ENCODE peak calls at places on chromosomes 1 and 21, in four cellular contexts. C is HepG2, W is A549, O is GM12878. F is an unnamed sample.

GRCh38 chr21:36640260-36641244 is 58.4 kb upstream of the SIM2 start:
- DNase-seq in C (no peak), W (no peak), O (no peak), F (no peak)

GRCh38 chr1:234369033-234369430 is 4.2 kb upstream of the COA6 start:
- DNase-seq in C (no peak), W (no peak), O (no peak), F (no peak)

GRCh38 chr1:33985656-33986055 is 121.8 kb downstream of the HMGB4 start:
- DNase-seq in C (peak; percentile 4), W (no peak), O (no peak), F (no peak)

GRCh38 chr1:222923506-222923905 is 108.7 kb downstream of the DISP1 start:
- DNase-seq in C (no peak), W (no peak), O (no peak), F (no peak)

GRCh38 chr1:76546354-76546933 is 320.8 kb upstream of the ST6GALNAC5 start:
- DNase-seq in C (no peak), W (no peak), O (no peak), F (no peak)

GRCh38 chr1:228174482-228175315 is 9.1 kb downstream of the IBA57 start:
- DNase-seq in C (no peak), W (peak; percentile 62), O (no peak), F (peak; percentile 95)

GRCh38 chr1:25825605-25826004 is 5.9 kb downstream of the MTFR1L start:
- DNase-seq in C (peak; percentile 58), W (no peak), O (no peak), F (no peak)

GRCh38 chr1:69104859-69105258 is 462.9 kb upstream of the LRRC7 start:
- DNase-seq in C (no peak), W (no peak), O (no peak), F (no peak)

GRCh38 chr1:19028110-19028509 is 71.6 kb upstream of the IFFO2 start:
- DNase-seq in C (no peak), W (no peak), O (no peak), F (no peak)

GRCh38 chr1:16183765-16184556 is 28.1 kb upstream of the EPHA2 start:
- DNase-seq in C (no peak), W (no peak), O (no peak), F (no peak)

GRCh38 chr1:46544561-46545240 is 6.7 kb downstream of the KNCN start:
- DNase-seq in C (no peak), W (no peak), O (no peak), F (peak; percentile 96)

GRCh38 chr1:204520834-204521709 is 4.9 kb downstream of the MDM4 start:
- DNase-seq in C (no peak), W (no peak), O (peak; percentile 82), F (peak; percentile 22)

GRCh38 chr1:183124259-183124658 is 61.8 kb upstream of the LAMC2 start:
- DNase-seq in C (no peak), W (no peak), O (no peak), F (no peak)

GRCh38 chr1:170309389-170310013 is 163.7 kb downstream of the NTMT2 start:
- DNase-seq in C (no peak), W (no peak), O (no peak), F (no peak)

GRCh38 chr1:184186167-184186566 is 134.6 kb downstream of the TSEN15 start:
- DNase-seq in C (peak; percentile 45), W (no peak), O (no peak), F (no peak)

GRCh38 chr1:225772848-225773247 is 4.8 kb upstream of the SRP9 start:
- DNase-seq in C (no peak), W (no peak), O (no peak), F (no peak)

GRCh38 chr1:34538481-34538880 is 216.4 kb upstream of the GJB5 start:
- DNase-seq in C (no peak), W (no peak), O (peak; percentile 43), F (no peak)

GRCh38 chr1:234170622-234171021 is 202.6 kb upstream of the COA6 start:
- DNase-seq in C (no peak), W (no peak), O (no peak), F (no peak)

GRCh38 chr1:112803906-112804762 is 89.0 kb upstream of the PPM1J start:
- DNase-seq in C (peak; percentile 48), W (peak; percentile 64), O (peak; percentile 4), F (peak; percentile 85)

GRCh38 chr1:159937014-159937750 is 8.2 kb downstream of the IGSF9 start:
- DNase-seq in C (no peak), W (no peak), O (no peak), F (no peak)

GRCh38 chr1:60244906-60245305 is 171.3 kb upstream of the C1orf87 start:
- DNase-seq in C (no peak), W (no peak), O (no peak), F (no peak)

GRCh38 chr1:65260851-65261473 is 48.4 kb upstream of the DNAJC6 start:
- DNase-seq in C (no peak), W (peak; percentile 59), O (no peak), F (peak; percentile 70)

GRCh38 chr21:45104560-45104959 is 30.2 kb downstream of the ADARB1 start:
- DNase-seq in C (no peak), W (no peak), O (no peak), F (no peak)

GRCh38 chr21:14869984-14870840 is 194.6 kb downstream of the NRIP1 start:
- DNase-seq in C (no peak), W (no peak), O (no peak), F (no peak)

GRCh38 chr1:115036814-115037535 is 7.3 kb downstream of the TSHB start:
- DNase-seq in C (peak; percentile 86), W (no peak), O (no peak), F (peak; percentile 10)
- TF ChIP-seq POLR2AphosphoS2 in C (no peak), W (no peak), O (no peak), F (no peak)

DNA sequence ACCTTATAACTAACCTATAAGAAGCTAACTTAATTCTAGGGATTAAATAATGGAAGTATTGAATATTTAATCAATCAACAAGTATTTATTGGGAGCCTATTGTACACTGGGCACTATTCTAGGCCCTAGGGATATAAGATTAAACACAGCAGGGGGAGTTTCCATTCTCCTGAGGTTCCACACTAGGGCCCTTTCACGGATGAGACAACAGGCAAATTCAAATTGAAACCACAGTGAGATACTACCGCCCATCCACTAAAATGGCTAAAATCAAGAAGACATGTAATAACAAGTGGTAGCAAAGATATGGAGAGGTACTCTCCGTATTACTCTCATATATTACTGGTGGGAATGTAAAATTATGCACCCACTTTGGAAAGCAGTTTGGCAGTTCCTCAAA is 674.4 kb downstream of the KIF26B start:
- DNase-seq in C (no peak), W (no peak), O (peak; percentile 16), F (no peak)
- TF ChIP-seq POLR2AphosphoS2 in C (no peak), W (no peak), O (no peak), F (no peak)

DNA sequence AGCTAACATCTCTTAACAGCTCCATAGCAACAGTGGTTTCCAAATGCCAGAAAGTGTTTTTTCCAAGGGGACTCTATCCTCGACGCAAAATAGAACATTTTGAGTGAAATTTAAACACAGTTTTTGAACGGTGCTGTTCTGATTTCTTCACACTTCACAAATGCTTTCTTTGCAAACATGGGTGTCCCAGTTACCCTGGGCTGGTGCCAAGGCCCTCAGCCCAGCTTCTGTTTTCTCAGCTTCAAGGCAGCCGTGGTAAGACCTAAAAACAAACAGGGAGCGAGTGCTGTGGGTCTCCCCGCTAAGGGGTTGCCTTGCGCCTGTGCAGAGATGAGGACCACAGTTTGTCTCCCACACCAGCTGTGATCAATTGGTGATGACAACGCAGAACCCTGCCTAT is 147.2 kb upstream of the VAMP3 start:
- DNase-seq in C (no peak), W (no peak), O (no peak), F (no peak)
- TF ChIP-seq POLR2AphosphoS2 in C (no peak), W (no peak), O (no peak), F (no peak)

GRCh38 chr1:179953974-179954493 is 576 bp upstream of the CEP350 start:
- DNase-seq in C (peak; percentile 49), W (peak; percentile 62), O (no peak), F (no peak)

GRCh38 chr1:179958359-179958758 is 3.7 kb downstream of the CEP350 start:
- DNase-seq in C (no peak), W (no peak), O (no peak), F (no peak)

GRCh38 chr1:179955731-179956130 is 1.1 kb downstream of the CEP350 start:
- DNase-seq in C (no peak), W (no peak), O (no peak), F (no peak)

GRCh38 chr1:179954494-179955317 is at the start of gene CEP350:
- DNase-seq in C (peak; percentile 98), W (peak; percentile 99), O (peak; percentile 99), F (peak; percentile 100)

DNA sequence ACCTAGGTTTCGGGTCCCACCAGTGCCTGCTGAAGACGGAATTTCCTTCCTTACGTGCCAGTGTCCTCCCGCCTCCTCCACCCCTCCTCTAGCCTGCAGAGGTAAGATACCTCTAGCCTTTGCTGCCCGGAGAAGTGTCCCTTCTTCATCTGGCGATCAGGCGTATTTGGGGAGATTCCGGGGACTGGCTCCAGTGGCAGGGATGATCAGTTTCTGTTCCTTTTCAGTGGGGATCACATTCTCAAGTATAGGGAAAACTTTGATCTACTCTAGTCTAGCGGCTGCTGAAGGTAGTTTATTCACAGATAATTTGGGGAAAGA is 668 bp downstream of the CEP350 start:
- DNase-seq in C (no peak), W (peak; percentile 37), O (no peak), F (no peak)
- TF ChIP-seq POLR2AphosphoS2 in C (no peak), W (no peak), O (no peak), F (no peak)